ENCODE peak calls at places on chromosome 15, in four cellular contexts. One of them, this sample, is unnamed.

GRCh38 chr15:71133734-71134464 is 18.6 kb downstream of the THSD4 start:
- DNase-seq in NCI-H1092: no peak
- DNase-seq in NCI-H460: no peak
- DNase-seq in stromal cell of bone marrow: no peak
- DNase-seq in this sample: no peak

GRCh38 chr15:27977656-27978055 is 121.5 kb downstream of the OCA2 start:
- DNase-seq in NCI-H460: no peak
- DNase-seq in NCI-H1092: no peak
- DNase-seq in stromal cell of bone marrow: no peak
- DNase-seq in this sample: no peak

GRCh38 chr15:64779024-64779423 is 3.6 kb upstream of the RBPMS2 start:
- DNase-seq in stromal cell of bone marrow: no peak
- DNase-seq in NCI-H1092: no peak
- DNase-seq in NCI-H460: no peak
- DNase-seq in this sample: no peak

GRCh38 chr15:39728844-39729243 is 53.8 kb downstream of the FSIP1 start:
- DNase-seq in NCI-H460: no peak
- DNase-seq in NCI-H1092: no peak
- DNase-seq in stromal cell of bone marrow: no peak
- DNase-seq in this sample: no peak

GRCh38 chr15:96053039-96054021 is 277.2 kb upstream of the NR2F2 start:
- DNase-seq in NCI-H1092: peak
- DNase-seq in NCI-H460: peak
- DNase-seq in stromal cell of bone marrow: no peak
- DNase-seq in this sample: no peak

GRCh38 chr15:98650871-98651481 is 2.6 kb downstream of the IGF1R start:
- DNase-seq in NCI-H460: no peak
- DNase-seq in stromal cell of bone marrow: no peak
- DNase-seq in NCI-H1092: no peak
- DNase-seq in this sample: peak

GRCh38 chr15:27993996-27994775 is 104.9 kb downstream of the OCA2 start:
- DNase-seq in NCI-H460: no peak
- DNase-seq in stromal cell of bone marrow: no peak
- DNase-seq in NCI-H1092: no peak
- DNase-seq in this sample: no peak

GRCh38 chr15:36090276-36090946 is 489.0 kb upstream of the CDIN1 start:
- DNase-seq in NCI-H1092: no peak
- DNase-seq in stromal cell of bone marrow: no peak
- DNase-seq in NCI-H460: no peak
- DNase-seq in this sample: no peak

GRCh38 chr15:71973366-71973765 is 144.6 kb downstream of the MYO9A start:
- DNase-seq in stromal cell of bone marrow: no peak
- DNase-seq in NCI-H460: no peak
- DNase-seq in NCI-H1092: no peak
- DNase-seq in this sample: no peak

GRCh38 chr15:82183121-82184031 is 79.2 kb downstream of the EFL1 start:
- DNase-seq in NCI-H1092: no peak
- DNase-seq in NCI-H460: no peak
- DNase-seq in stromal cell of bone marrow: peak
- DNase-seq in this sample: peak

GRCh38 chr15:25866874-25867273 is 3.7 kb upstream of the ATP10A start:
- DNase-seq in NCI-H1092: no peak
- DNase-seq in NCI-H460: no peak
- DNase-seq in stromal cell of bone marrow: no peak
- DNase-seq in this sample: no peak

GRCh38 chr15:88912500-88912921 is 668 bp downstream of the MFGE8 start:
- DNase-seq in NCI-H1092: no peak
- DNase-seq in stromal cell of bone marrow: no peak
- DNase-seq in NCI-H460: no peak
- DNase-seq in this sample: peak